ENCODE peak calls at places on chromosomes 13 and 19, in six cellular contexts. One of them, this sample, is unnamed.

GRCh38 chr13:40682449-40683240 is 16.2 kb upstream of the FOXO1 start:
- DNase-seq in thoracic aorta: no peak
- DNase-seq in stomach: no peak
- DNase-seq in naive thymus-derived CD4-positive, alpha-beta T cell: no peak
- DNase-seq in RPMI7951: peak
- DNase-seq in AG04449: no peak
- DNase-seq in this sample: no peak

GRCh38 chr19:13103961-13104847 is 1.5 kb upstream of the LYL1 start:
- DNase-seq in naive thymus-derived CD4-positive, alpha-beta T cell: peak
- DNase-seq in stomach: peak
- DNase-seq in thoracic aorta: no peak
- DNase-seq in AG04449: no peak
- DNase-seq in RPMI7951: no peak
- DNase-seq in this sample: peak

GRCh38 chr19:13861714-13862531 is 15.0 kb upstream of the NANOS3 start:
- DNase-seq in naive thymus-derived CD4-positive, alpha-beta T cell: peak
- DNase-seq in RPMI7951: peak
- DNase-seq in stomach: peak
- DNase-seq in AG04449: peak
- DNase-seq in thoracic aorta: peak
- DNase-seq in this sample: peak

GRCh38 chr13:100439247-100439955 is 149.2 kb downstream of the GGACT start:
- DNase-seq in stomach: no peak
- DNase-seq in RPMI7951: no peak
- DNase-seq in thoracic aorta: no peak
- DNase-seq in naive thymus-derived CD4-positive, alpha-beta T cell: no peak
- DNase-seq in AG04449: no peak
- DNase-seq in this sample: no peak

GRCh38 chr19:18425515-18426415 is 6.6 kb downstream of the SSBP4 start:
- DNase-seq in thoracic aorta: no peak
- DNase-seq in AG04449: no peak
- DNase-seq in stomach: no peak
- DNase-seq in RPMI7951: peak
- DNase-seq in naive thymus-derived CD4-positive, alpha-beta T cell: no peak
- DNase-seq in this sample: no peak

GRCh38 chr13:34156841-34157365 is 339.0 kb downstream of the RFC3 start:
- DNase-seq in naive thymus-derived CD4-positive, alpha-beta T cell: peak
- DNase-seq in stomach: peak
- DNase-seq in thoracic aorta: peak
- DNase-seq in AG04449: peak
- DNase-seq in RPMI7951: peak
- DNase-seq in this sample: peak

GRCh38 chr19:18478545-18479311 is 40.8 kb upstream of the ISYNA1 start:
- DNase-seq in AG04449: peak
- DNase-seq in RPMI7951: peak
- DNase-seq in naive thymus-derived CD4-positive, alpha-beta T cell: peak
- DNase-seq in stomach: peak
- DNase-seq in thoracic aorta: peak
- DNase-seq in this sample: peak

GRCh38 chr19:8150178-8150865 is 930 bp upstream of the FBN3 start:
- DNase-seq in stomach: no peak
- DNase-seq in AG04449: no peak
- DNase-seq in naive thymus-derived CD4-positive, alpha-beta T cell: no peak
- DNase-seq in thoracic aorta: no peak
- DNase-seq in RPMI7951: no peak
- DNase-seq in this sample: no peak

GRCh38 chr13:105702441-105702840 is 833.0 kb downstream of the EFNB2 start:
- DNase-seq in AG04449: no peak
- DNase-seq in thoracic aorta: no peak
- DNase-seq in naive thymus-derived CD4-positive, alpha-beta T cell: no peak
- DNase-seq in RPMI7951: no peak
- DNase-seq in stomach: no peak
- DNase-seq in this sample: no peak